ENCODE peak calls at places on chromosomes 1 and 21, in ten cellular contexts. W, G, Q, A, F, T, U, B, I and X are unnamed samples.

GRCh38 chr1:6491480-6491962 is at the start of gene PLEKHG5:
- DNase-seq in U (no peak), T (no peak), W (no peak), A (peak), I (no peak), B (no peak), F (no peak), G (no peak), Q (peak), X (peak)

GRCh38 chr1:183543619-183544204 is 46.5 kb downstream of the NCF2 start:
- DNase-seq in F (peak), Q (no peak), A (peak), I (peak), T (no peak), U (peak), B (no peak), W (no peak), G (no peak), X (peak)

GRCh38 chr1:43536196-43536863 is 5.6 kb downstream of the PTPRF start:
- DNase-seq in U (no peak), A (no peak), I (no peak), B (no peak), T (no peak), Q (no peak), G (no peak), W (no peak), F (no peak), X (no peak)

GRCh38 chr21:41560701-41561158 is 52.8 kb upstream of the TMPRSS2 start:
- DNase-seq in Q (no peak), I (no peak), F (no peak), B (no peak), U (no peak), W (no peak), T (no peak), A (no peak), G (no peak), X (no peak)

GRCh38 chr1:219810451-219810850 is 117.9 kb downstream of the SLC30A10 start:
- DNase-seq in T (no peak), B (no peak), G (no peak), A (peak), U (no peak), F (no peak), Q (no peak), W (no peak), I (no peak), X (no peak)

GRCh38 chr1:187212377-187212776 is 383.6 kb downstream of the PLA2G4A start:
- DNase-seq in W (no peak), A (no peak), T (no peak), F (no peak), B (no peak), Q (no peak), I (no peak), G (no peak), U (no peak), X (no peak)

GRCh38 chr1:23013657-23014056 is 2.0 kb downstream of the TEX46 start:
- DNase-seq in T (no peak), B (peak), Q (no peak), I (no peak), A (no peak), F (no peak), G (peak), U (no peak), W (no peak), X (no peak)

GRCh38 chr1:50841791-50842387 is 118.2 kb downstream of the FAF1 start:
- DNase-seq in U (no peak), A (peak), Q (no peak), I (peak), W (no peak), T (no peak), B (no peak), F (no peak), G (no peak), X (no peak)

GRCh38 chr1:245512181-245512888 is 357.6 kb downstream of the KIF26B start:
- DNase-seq in I (no peak), Q (no peak), A (peak), F (no peak), T (no peak), U (no peak), B (no peak), G (no peak), W (no peak), X (no peak)

GRCh38 chr1:43446388-43446740 is 7.4 kb downstream of the HYI start:
- DNase-seq in B (no peak), F (no peak), I (no peak), W (no peak), A (no peak), G (no peak), T (no peak), U (no peak), Q (no peak), X (no peak)

GRCh38 chr1:227767401-227768396 is 32.5 kb downstream of the SNAP47 start:
- DNase-seq in F (no peak), W (no peak), U (no peak), I (no peak), B (no peak), A (no peak), T (no peak), G (no peak), Q (no peak), X (no peak)

GRCh38 chr1:80509965-80510522 is 1290.7 kb upstream of the ADGRL2 start:
- DNase-seq in W (no peak), F (no peak), U (no peak), I (no peak), B (no peak), T (no peak), Q (no peak), A (no peak), G (no peak), X (no peak)

GRCh38 chr1:84726593-84727275 is 36.5 kb upstream of the SSX2IP start:
- DNase-seq in B (no peak), Q (no peak), F (no peak), W (no peak), T (no peak), A (peak), U (no peak), G (no peak), I (no peak), X (no peak)

GRCh38 chr1:176961678-176962077 is 202.8 kb downstream of the ASTN1 start:
- DNase-seq in Q (no peak), F (no peak), I (no peak), T (no peak), G (no peak), A (no peak), B (no peak), W (no peak), U (no peak), X (no peak)

GRCh38 chr21:28393279-28393678 is 599.4 kb downstream of the LTN1 start:
- DNase-seq in U (no peak), B (peak), G (no peak), A (no peak), Q (no peak), T (no peak), W (no peak), I (no peak), F (no peak), X (no peak)

GRCh38 chr1:57637155-57637554 is 213.3 kb upstream of the DAB1 start:
- DNase-seq in B (no peak), Q (no peak), U (no peak), A (peak), G (no peak), W (no peak), T (no peak), F (no peak), I (no peak), X (no peak)

GRCh38 chr1:1425753-1426495 is 4.8 kb upstream of the ANKRD65 start:
- DNase-seq in I (no peak), T (no peak), F (no peak), G (no peak), W (no peak), U (peak), A (no peak), B (no peak), Q (no peak), X (no peak)

GRCh38 chr1:55375617-55376258 is 160.6 kb upstream of the USP24 start:
- DNase-seq in G (peak), F (peak), B (peak), I (peak), W (peak), U (peak), A (peak), T (no peak), Q (no peak), X (peak)

GRCh38 chr1:169584483-169585144 is 1.7 kb downstream of the F5 start:
- DNase-seq in I (no peak), B (no peak), W (no peak), F (no peak), U (no peak), G (no peak), T (no peak), A (peak), Q (no peak), X (no peak)

GRCh38 chr1:223270155-223270554 is 93.8 kb downstream of the SUSD4 start:
- DNase-seq in Q (no peak), B (no peak), G (no peak), I (no peak), U (no peak), W (no peak), A (no peak), T (no peak), F (no peak), X (no peak)

GRCh38 chr1:167516404-167517388 is 1.6 kb downstream of the CD247 start:
- DNase-seq in Q (no peak), I (no peak), W (no peak), U (no peak), A (no peak), G (no peak), F (no peak), B (no peak), T (no peak), X (no peak)

GRCh38 chr1:93221913-93222312 is 41.4 kb downstream of the CCDC18 start:
- DNase-seq in T (no peak), A (no peak), F (no peak), B (no peak), G (peak), I (no peak), U (no peak), Q (no peak), W (no peak), X (peak)

GRCh38 chr21:44869860-44870747 is 3.4 kb downstream of the PTTG1IP start:
- DNase-seq in A (peak), W (no peak), T (peak), I (peak), F (peak), U (no peak), B (peak), Q (peak), G (no peak), X (peak)

GRCh38 chr1:63189677-63190076 is 132.7 kb upstream of the FOXD3 start:
- DNase-seq in B (no peak), A (peak), I (no peak), U (no peak), T (no peak), Q (no peak), F (no peak), W (no peak), G (no peak), X (no peak)

GRCh38 chr1:193318347-193318746 is 131.9 kb upstream of the B3GALT2 start:
- DNase-seq in Q (no peak), I (no peak), T (no peak), U (no peak), G (no peak), A (peak), B (no peak), W (no peak), F (no peak), X (no peak)

GRCh38 chr1:160607051-160608032 is 28.0 kb upstream of the CD84 start:
- DNase-seq in I (peak), U (peak), Q (no peak), G (peak), T (no peak), B (peak), W (peak), F (peak), A (peak), X (peak)

GRCh38 chr1:77143529-77144121 is 75.6 kb downstream of the PIGK start:
- DNase-seq in B (no peak), W (no peak), G (no peak), T (no peak), F (peak), Q (no peak), A (peak), U (no peak), I (no peak), X (no peak)
- TF ChIP-seq CTCF in B (no peak), W (peak), G (no peak), T (peak), F (peak), Q (peak), A (peak), U (no peak), I (peak), X (no peak)

GRCh38 chr1:33826711-33827110 is 37.2 kb upstream of the HMGB4 start:
- DNase-seq in U (no peak), G (no peak), T (no peak), A (no peak), W (no peak), Q (no peak), I (no peak), B (no peak), F (no peak), X (no peak)

GRCh38 chr1:33825506-33825905 is 38.4 kb upstream of the HMGB4 start:
- DNase-seq in G (no peak), A (no peak), Q (no peak), I (no peak), W (no peak), F (no peak), B (no peak), T (no peak), U (no peak), X (no peak)

GRCh38 chr1:33824321-33824720 is 39.6 kb upstream of the HMGB4 start:
- DNase-seq in F (no peak), A (no peak), I (no peak), W (no peak), B (no peak), Q (no peak), T (no peak), U (no peak), G (no peak), X (no peak)

GRCh38 chr1:33824971-33825370 is 38.9 kb upstream of the HMGB4 start:
- DNase-seq in T (no peak), U (no peak), W (no peak), B (no peak), Q (no peak), F (no peak), A (no peak), G (no peak), I (no peak), X (no peak)

DNA sequence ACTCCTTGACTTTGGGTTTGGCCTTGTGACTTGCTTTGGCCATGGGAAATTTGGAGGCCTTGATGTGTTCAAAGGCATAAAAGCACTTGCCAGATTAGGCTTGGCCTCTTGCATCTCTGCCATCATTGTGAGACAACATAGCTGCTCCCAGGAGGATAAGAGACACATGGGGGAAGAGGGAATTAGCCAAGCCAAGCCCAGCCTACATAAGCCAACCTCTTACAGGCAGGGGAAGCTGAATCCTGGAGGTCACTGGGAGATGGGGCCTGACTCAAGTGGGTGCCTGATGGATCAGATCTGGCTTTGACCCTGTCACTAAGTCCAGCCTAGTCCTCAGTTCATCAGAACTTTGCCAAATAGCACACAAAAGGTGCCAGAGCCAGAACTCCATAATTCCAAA is 37.6 kb upstream of the HMGB4 start:
- DNase-seq in T (no peak), Q (no peak), I (no peak), W (no peak), B (no peak), F (no peak), G (no peak), U (no peak), A (no peak), X (no peak)
- TF ChIP-seq CTCF in T (no peak), Q (no peak), I (no peak), W (no peak), B (no peak), F (no peak), G (no peak), U (no peak), A (no peak), X (no peak)

GRCh38 chr1:101520302-101520701 is 283.5 kb downstream of the S1PR1 start:
- DNase-seq in G (peak), A (peak), T (no peak), I (no peak), Q (no peak), U (peak), B (no peak), F (peak), W (no peak), X (peak)
- TF ChIP-seq CTCF in G (peak), A (peak), T (peak), I (peak), Q (peak), U (peak), B (peak), F (peak), W (peak), X (peak)

GRCh38 chr1:100440075-100440809 is 87.9 kb downstream of the CDC14A start:
- DNase-seq in I (no peak), G (no peak), B (no peak), T (no peak), U (no peak), A (no peak), Q (no peak), W (no peak), F (no peak), X (no peak)

GRCh38 chr1:100441651-100442050 is 89.3 kb downstream of the CDC14A start:
- DNase-seq in G (no peak), B (no peak), A (no peak), Q (no peak), W (no peak), U (no peak), F (no peak), I (no peak), T (no peak), X (no peak)

GRCh38 chr1:100448371-100448770 is 89.6 kb upstream of the GPR88 start:
- DNase-seq in B (no peak), W (no peak), T (no peak), I (no peak), Q (no peak), A (no peak), U (no peak), F (no peak), G (no peak), X (no peak)

GRCh38 chr1:100445565-100445964 is 92.4 kb upstream of the GPR88 start:
- DNase-seq in U (no peak), I (no peak), W (no peak), Q (no peak), G (no peak), F (no peak), A (no peak), B (no peak), T (no peak), X (no peak)

DNA sequence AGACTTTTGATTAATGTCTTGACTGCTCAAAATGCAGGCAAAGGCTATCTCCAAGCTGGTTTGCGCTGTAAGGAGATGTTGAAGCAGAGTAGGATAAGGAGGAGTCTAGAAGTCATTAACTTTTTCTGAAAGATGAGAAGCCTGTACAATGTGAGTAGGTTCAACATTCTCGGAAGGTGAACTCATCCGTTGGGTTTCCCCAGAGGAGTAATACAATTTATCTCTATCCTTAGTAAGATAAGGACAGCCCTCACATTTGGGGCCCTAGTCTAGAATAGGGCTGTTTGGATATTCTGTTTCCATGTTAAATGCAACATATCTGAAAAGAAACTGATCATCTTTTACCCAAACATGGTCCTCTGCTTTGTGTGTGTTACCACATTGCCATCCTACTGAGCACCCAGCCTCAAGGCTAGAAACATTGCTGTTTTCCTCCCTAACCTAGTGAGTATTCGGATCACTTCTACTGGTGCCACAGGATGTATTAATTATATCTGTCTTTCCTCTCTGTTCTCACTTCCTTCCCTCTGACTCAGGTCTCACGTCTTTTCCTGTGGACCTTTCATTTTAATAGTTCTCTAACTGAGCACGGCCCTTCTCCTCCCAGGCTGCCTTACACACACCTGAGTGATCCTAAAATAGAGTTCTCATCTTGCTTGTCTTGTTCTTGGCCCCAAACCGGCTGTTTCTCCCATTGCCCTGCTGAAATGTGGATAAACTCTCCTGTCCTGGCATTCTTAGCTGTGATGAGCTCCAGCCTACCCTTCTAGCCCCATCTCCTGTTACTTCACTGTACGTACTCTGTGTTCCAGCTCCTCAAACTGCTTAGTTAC is 91.6 kb downstream of the CDC14A start:
- DNase-seq in B (peak), F (no peak), I (peak), U (no peak), G (no peak), T (peak), Q (no peak), W (no peak), A (peak), X (no peak)
- TF ChIP-seq CTCF in B (no peak), F (no peak), I (no peak), U (no peak), G (no peak), T (no peak), Q (no peak), W (no peak), A (no peak), X (no peak)

DNA sequence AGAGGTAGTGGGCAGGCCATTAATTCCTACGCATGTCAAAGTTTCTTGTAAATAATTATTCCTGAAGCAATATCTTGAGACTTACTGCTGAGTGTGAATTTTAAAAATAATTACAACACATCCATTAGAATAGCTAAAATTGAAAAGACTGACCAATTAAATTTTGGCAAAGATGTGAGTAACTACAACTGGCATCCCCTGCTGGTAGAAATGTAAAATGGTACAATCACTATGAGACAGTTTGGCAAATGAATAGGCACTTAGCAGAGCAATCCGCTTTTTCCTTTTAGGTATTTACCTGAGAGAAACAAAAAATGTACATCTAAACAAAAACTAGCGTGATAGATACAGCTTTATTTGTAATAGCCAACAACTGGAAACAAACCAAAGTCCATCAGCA is 798.9 kb downstream of the BRINP3 start:
- DNase-seq in I (no peak), B (no peak), A (no peak), U (no peak), T (no peak), Q (no peak), G (no peak), F (no peak), W (no peak), X (no peak)
- TF ChIP-seq CTCF in I (peak), B (peak), A (no peak), U (no peak), T (no peak), Q (no peak), G (no peak), F (no peak), W (no peak), X (no peak)

DNA sequence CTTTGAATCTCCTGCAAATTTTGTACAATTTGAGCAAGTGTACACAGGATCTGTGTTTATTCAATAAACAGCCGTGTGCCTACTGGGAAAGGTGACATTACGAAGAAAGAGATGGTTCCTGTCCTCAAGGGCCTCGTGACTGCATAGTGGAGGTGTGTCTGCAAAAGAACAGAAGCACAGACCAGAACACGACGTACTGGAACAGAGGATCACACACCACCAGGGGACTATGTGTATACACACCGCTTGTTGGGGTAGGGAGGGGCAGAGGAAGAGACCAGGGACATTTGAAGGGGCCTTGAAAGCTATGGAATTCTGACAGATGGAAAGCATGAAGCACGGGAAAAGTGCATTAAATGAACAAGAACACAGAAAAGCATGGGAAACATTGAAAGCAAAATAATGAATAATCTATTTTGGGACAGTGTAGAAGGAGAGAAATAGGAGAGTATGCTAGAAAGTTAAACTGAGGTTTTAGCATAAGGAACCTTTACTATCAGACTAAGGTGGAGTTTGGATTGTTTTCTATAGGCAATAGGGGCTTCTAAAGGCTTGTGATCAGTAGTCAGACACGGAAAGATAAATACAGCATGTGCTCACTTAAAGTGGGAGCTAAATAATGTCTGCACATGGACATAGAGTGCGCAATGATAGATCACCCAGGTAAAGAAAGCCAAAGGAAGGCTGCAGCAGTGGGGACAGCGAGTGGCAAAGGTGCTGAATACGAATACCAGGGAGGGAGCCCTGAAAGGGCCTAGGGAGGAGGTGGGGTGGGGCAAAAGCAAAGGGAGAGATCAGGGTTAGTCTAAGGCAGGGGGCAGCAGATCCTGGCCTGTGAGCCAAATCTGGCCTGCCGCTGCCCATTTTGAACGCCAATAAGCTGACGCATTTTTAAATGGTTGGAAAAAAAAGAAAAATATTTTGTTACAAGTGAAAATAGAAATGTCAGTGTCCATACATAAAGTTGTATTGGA is 11.0 kb downstream of the JAK1 start:
- DNase-seq in Q (no peak), F (no peak), I (no peak), T (peak), W (no peak), B (no peak), U (no peak), G (no peak), A (no peak), X (no peak)
- TF ChIP-seq CTCF in Q (no peak), F (no peak), I (no peak), T (no peak), W (no peak), B (no peak), U (no peak), G (no peak), A (no peak), X (no peak)